ENCODE peak calls at places on chromosomes 5 and 9, in six cellular contexts. B is endothelial cell of umbilical vein, S is tibial nerve, G is cardiac fibroblast, Y is upper lobe of left lung, C is A549. F is an unnamed sample.

GRCh38 chr5:103435136-103435914 is 127.3 kb downstream of the NUDT12 start:
- DNase-seq in B (no peak), S (no peak), G (peak; percentile 8), Y (no peak), C (no peak), F (no peak)

GRCh38 chr5:142000709-142001484 is 11.9 kb downstream of the GNPDA1 start:
- DNase-seq in B (peak; percentile 42), S (no peak), G (peak; percentile 24), Y (no peak), C (peak; percentile 34), F (no peak)

GRCh38 chr9:6564370-6564769 is 81.2 kb downstream of the GLDC start:
- DNase-seq in B (peak; percentile 84), S (no peak), G (peak; percentile 85), Y (no peak), C (no peak), F (no peak)

GRCh38 chr9:87546704-87547103 is 49.0 kb downstream of the DAPK1 start:
- DNase-seq in B (peak; percentile 37), S (no peak), G (peak; percentile 45), Y (no peak), C (no peak), F (no peak)

GRCh38 chr5:143828710-143829109 is 16.7 kb downstream of the HMHB1 start:
- DNase-seq in B (no peak), S (no peak), G (no peak), Y (no peak), C (no peak), F (no peak)

GRCh38 chr5:38237681-38238080 is 20.7 kb upstream of the EGFLAM start:
- DNase-seq in B (no peak), S (no peak), G (no peak), Y (no peak), C (no peak), F (no peak)

GRCh38 chr5:96968074-96968473 is 32.2 kb downstream of the LNPEP start:
- DNase-seq in B (peak; percentile 89), S (no peak), G (peak; percentile 59), Y (no peak), C (no peak), F (no peak)

GRCh38 chr5:139725073-139725830 is 70.4 kb upstream of the PSD2 start:
- DNase-seq in B (peak; percentile 86), S (no peak), G (peak; percentile 84), Y (no peak), C (no peak), F (no peak)

GRCh38 chr9:14313378-14313940 is 482 bp downstream of the NFIB start:
- DNase-seq in B (peak; percentile 43), S (no peak), G (peak; percentile 48), Y (peak; percentile 86), C (peak; percentile 63), F (no peak)

GRCh38 chr5:16726538-16726946 is 109.7 kb upstream of the RETREG1 start:
- DNase-seq in B (peak; percentile 93), S (no peak), G (peak; percentile 44), Y (no peak), C (no peak), F (no peak)

GRCh38 chr5:54628049-54628448 is 110.5 kb downstream of the SNX18 start:
- DNase-seq in B (no peak), S (no peak), G (no peak), Y (no peak), C (no peak), F (no peak)

GRCh38 chr5:135379052-135379654 is 19.9 kb downstream of the MACROH2A1 start:
- DNase-seq in B (no peak), S (no peak), G (peak; percentile 60), Y (no peak), C (peak; percentile 23), F (no peak)

GRCh38 chr5:155027993-155028629 is 14.6 kb downstream of the KIF4B start:
- DNase-seq in B (peak; percentile 20), S (no peak), G (peak; percentile 42), Y (no peak), C (peak; percentile 36), F (no peak)

GRCh38 chr9:9862412-9862811 is 750.4 kb downstream of the PTPRD start:
- DNase-seq in B (no peak), S (no peak), G (no peak), Y (no peak), C (no peak), F (no peak)

DNA sequence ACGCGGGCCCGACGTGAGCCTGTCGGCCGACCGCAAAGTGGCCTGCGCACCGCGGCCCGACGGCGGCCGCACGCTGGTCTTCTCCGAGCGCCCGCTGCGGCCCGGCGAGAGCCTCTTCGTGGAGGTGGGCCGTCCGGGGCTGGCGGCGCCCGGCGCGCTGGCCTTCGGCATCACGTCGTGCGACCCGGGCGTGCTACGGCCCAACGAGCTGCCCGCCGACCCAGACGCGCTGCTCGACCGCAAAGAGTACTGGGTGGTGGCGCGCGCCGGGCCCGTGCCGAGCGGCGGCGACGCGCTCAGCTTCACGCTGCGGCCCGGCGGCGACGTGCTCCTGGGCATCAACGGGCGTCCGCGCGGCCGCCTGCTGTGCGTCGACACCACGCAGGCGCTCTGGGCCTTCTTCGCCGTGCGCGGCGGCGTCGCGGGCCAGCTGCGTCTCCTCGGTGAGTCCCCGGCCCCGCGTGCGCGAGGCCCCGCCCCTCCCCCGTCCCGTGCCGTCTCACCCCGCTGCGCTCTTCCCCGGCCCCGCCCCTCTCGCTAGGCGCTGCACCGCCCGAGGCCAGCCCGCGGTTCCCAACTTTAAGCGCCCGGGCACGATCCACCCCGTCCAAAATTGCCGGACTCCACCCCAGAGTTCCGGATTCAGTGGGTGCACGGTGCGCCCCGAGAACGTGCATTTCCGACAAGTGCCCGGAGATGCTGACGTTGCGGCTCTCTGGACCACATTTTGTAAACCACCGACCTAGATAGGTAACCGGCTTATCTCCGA is 42.8 kb downstream of the NEURL1B start:
- DNase-seq in B (peak; percentile 15), S (no peak), G (no peak), Y (peak; percentile 89), C (no peak), F (no peak)
- H3K4me3 ChIP-seq in B (no peak overlapping the region), S (no peak overlapping the region), G (no peak overlapping the region), Y (no peak overlapping the region), C (no peak overlapping the region), F (no peak overlapping the region)

GRCh38 chr9:135948446-135948845 is 12.7 kb downstream of the UBAC1 start:
- DNase-seq in B (no peak), S (no peak), G (no peak), Y (no peak), C (no peak), F (no peak)
- TF ChIP-seq CTCF in B (no peak), S (no peak), G (no peak), Y (no peak), C (no peak), F (no peak)

GRCh38 chr5:51384281-51384840 is 1.1 kb downstream of the ISL1 start:
- DNase-seq in B (peak; percentile 20), S (no peak), G (no peak), Y (no peak), C (no peak), F (no peak)
- H3K4me3 ChIP-seq in B (peak overlapping the region; percentile 46), S (no peak overlapping the region), G (no peak overlapping the region), Y (no peak overlapping the region), C (no peak overlapping the region), F (no peak overlapping the region)

GRCh38 chr5:32498484-32498883 is 53.9 kb upstream of the ZFR start:
- DNase-seq in B (no peak), S (no peak), G (no peak), Y (no peak), C (no peak), F (no peak)
- TF ChIP-seq CTCF in B (no peak), S (no peak), G (no peak), Y (no peak), C (no peak), F (no peak)

DNA sequence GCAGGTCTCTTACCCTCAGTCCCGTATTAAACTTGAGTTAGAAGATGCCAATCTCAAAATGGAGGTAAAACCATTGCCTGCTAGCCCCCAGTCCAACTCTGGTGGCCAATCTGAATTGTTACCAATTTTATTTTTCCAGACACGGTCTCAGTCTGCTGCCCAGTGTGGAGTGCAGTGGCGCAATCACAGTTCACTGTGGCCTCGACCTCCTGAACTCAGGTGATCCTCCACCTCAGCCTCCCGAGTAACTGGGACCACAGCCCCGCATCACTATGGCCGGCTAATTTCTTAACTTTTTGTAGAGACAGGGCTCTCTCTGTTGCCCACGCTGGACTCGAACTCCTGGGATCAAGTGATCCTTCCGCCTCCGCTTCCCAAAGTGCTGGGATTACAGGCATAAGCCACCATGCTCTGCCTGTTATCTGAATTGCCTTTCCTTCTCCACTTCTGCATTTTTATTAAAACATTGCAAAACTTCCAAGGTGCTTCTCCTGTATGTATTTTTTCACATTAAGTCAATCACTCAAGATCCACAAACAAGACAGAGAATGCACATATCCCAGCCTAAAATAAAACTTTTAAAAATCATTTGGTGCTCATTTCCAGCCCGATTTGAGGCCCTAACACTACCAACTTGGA is 2.3 kb downstream of the FANCC start:
- DNase-seq in B (no peak), S (no peak), G (no peak), Y (no peak), C (no peak), F (no peak)
- H3K4me3 ChIP-seq in B (no peak overlapping the region), S (no peak overlapping the region), G (no peak overlapping the region), Y (no peak overlapping the region), C (no peak overlapping the region), F (no peak overlapping the region)

DNA sequence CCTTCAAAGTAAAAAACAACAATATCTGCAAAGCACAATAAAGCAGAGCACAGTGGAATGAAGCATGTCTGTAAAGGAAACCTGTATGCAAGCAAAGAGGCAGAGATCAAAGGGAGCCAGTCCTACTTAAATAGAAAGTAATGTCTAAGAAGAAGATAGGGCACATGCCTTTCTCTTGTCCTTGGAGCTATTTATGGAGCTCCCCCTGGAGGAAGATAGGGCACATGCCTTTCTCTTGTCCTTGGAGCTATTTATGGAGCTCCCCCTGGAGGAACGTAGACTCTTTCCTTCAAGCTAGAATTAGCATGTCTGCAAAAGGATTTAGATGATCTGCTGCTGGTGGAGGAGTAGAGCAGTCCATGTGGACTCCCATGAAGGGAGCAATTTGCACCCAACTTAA is 168.1 kb upstream of the RASEF start:
- DNase-seq in B (no peak), S (no peak), G (no peak), Y (no peak), C (no peak), F (no peak)
- TF ChIP-seq CTCF in B (no peak), S (no peak), G (peak; percentile 80), Y (no peak), C (no peak), F (peak; percentile 57)

DNA sequence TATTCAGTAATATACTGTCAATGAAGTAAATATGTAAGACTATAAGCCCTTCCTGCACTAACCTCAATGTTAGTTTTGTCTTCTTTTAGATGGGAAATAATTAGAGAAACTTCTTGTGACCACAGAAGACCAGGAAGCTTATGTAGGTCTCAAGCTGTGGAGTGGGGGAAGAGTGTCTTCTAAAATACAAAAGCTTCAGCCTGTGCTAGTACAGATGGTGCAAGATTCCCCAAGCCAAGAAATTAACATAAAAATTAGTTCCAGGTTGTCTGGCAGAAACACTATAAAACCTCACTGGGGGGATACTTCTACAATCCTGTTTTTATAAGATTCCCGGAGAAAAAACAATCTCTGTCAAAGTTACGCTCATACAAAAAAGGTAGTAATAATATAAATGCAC is 103.6 kb downstream of the FNBP1 start:
- DNase-seq in B (no peak), S (no peak), G (no peak), Y (no peak), C (no peak), F (no peak)
- H3K4me3 ChIP-seq in B (no peak overlapping the region), S (no peak overlapping the region), G (no peak overlapping the region), Y (no peak overlapping the region), C (no peak overlapping the region), F (no peak overlapping the region)